ENCODE peak calls at places on chromosome 7, in four cellular contexts. B, N, F and M are unnamed samples.
A peak's percentile ranks its signal among the peaks of the same experiment; 100 is the strongest.

GRCh38 chr7:93515144-93515543 is 59.4 kb downstream of the CALCR start:
- DNase-seq in B (peak; percentile 19), N (no peak), F (peak; percentile 2), M (no peak)

GRCh38 chr7:150955519-150956394 is 22.4 kb downstream of the KCNH2 start:
- DNase-seq in B (no peak), N (no peak), F (no peak), M (no peak)

GRCh38 chr7:26191233-26191973 is 9.1 kb downstream of the HNRNPA2B1 start:
- DNase-seq in B (no peak), N (no peak), F (no peak), M (no peak)

GRCh38 chr7:29113384-29114102 is 32.8 kb downstream of the CPVL start:
- DNase-seq in B (peak; percentile 38), N (peak; percentile 25), F (peak; percentile 51), M (peak; percentile 16)

GRCh38 chr7:142813262-142813661 is 41.6 kb upstream of the EPHB6 start:
- DNase-seq in B (peak; percentile 88), N (no peak), F (peak; percentile 63), M (no peak)

GRCh38 chr7:140656548-140657515 is 15.9 kb upstream of the ADCK2 start:
- DNase-seq in B (peak; percentile 75), N (no peak), F (peak; percentile 80), M (peak; percentile 66)

GRCh38 chr7:140541513-140542192 is 62.3 kb upstream of the MKRN1 start:
- DNase-seq in B (peak; percentile 92), N (peak; percentile 21), F (peak; percentile 96), M (no peak)

GRCh38 chr7:103702454-103702853 is 256.4 kb upstream of the SLC26A5 start:
- DNase-seq in B (no peak), N (no peak), F (no peak), M (no peak)

GRCh38 chr7:44977956-44978355 is 859 bp downstream of the MYO1G start:
- DNase-seq in B (no peak), N (no peak), F (no peak), M (peak; percentile 52)

GRCh38 chr7:27899601-27900000 is 159.6 kb downstream of the TAX1BP1 start:
- DNase-seq in B (no peak), N (no peak), F (no peak), M (peak; percentile 61)

GRCh38 chr7:24882989-24883631 is 96.9 kb downstream of the OSBPL3 start:
- DNase-seq in B (peak; percentile 97), N (no peak), F (peak; percentile 84), M (peak; percentile 42)

GRCh38 chr7:107594961-107595737 is 15.1 kb downstream of the BCAP29 start:
- DNase-seq in B (peak; percentile 99), N (no peak), F (peak; percentile 94), M (no peak)

GRCh38 chr7:95434501-95435421 is at the start of gene PON2:
- DNase-seq in B (peak; percentile 85), N (peak; percentile 82), F (peak; percentile 92), M (peak; percentile 48)

GRCh38 chr7:36747969-36748574 is 23.8 kb upstream of the AOAH start:
- DNase-seq in B (no peak), N (no peak), F (peak; percentile 53), M (peak; percentile 67)

GRCh38 chr7:91398341-91398740 is 134.1 kb downstream of the FZD1 start:
- DNase-seq in B (no peak), N (no peak), F (no peak), M (no peak)

GRCh38 chr7:135380351-135380750 is 129.6 kb downstream of the CNOT4 start:
- DNase-seq in B (no peak), N (no peak), F (no peak), M (no peak)

GRCh38 chr7:70632400-70632799 is 499.5 kb upstream of the GALNT17 start:
- DNase-seq in B (no peak), N (no peak), F (no peak), M (no peak)

GRCh38 chr7:131880078-131880477 is 323.6 kb upstream of the PODXL start:
- DNase-seq in B (no peak), N (no peak), F (no peak), M (no peak)

GRCh38 chr7:10412426-10413019 is 561.1 kb upstream of the PHF14 start:
- DNase-seq in B (peak; percentile 52), N (peak; percentile 48), F (peak; percentile 45), M (peak; percentile 31)

GRCh38 chr7:140275069-140275961 is 98.5 kb upstream of the KDM7A start:
- DNase-seq in B (no peak), N (no peak), F (peak; percentile 70), M (no peak)

GRCh38 chr7:110718514-110719205 is 372.3 kb upstream of the LRRN3 start:
- DNase-seq in B (no peak), N (no peak), F (no peak), M (no peak)

GRCh38 chr7:149284850-149285580 is 23.0 kb downstream of the ZNF783 start:
- DNase-seq in B (peak; percentile 86), N (peak; percentile 92), F (peak; percentile 90), M (peak; percentile 98)

GRCh38 chr7:151057038-151057736 is 510 bp downstream of the CDK5 start:
- DNase-seq in B (no peak), N (no peak), F (no peak), M (no peak)

GRCh38 chr7:55086413-55087201 is 67.8 kb downstream of the EGFR start:
- DNase-seq in B (peak; percentile 90), N (no peak), F (peak; percentile 83), M (peak; percentile 26)

GRCh38 chr7:101173752-101174244 is 6.3 kb downstream of the NAT16 start:
- DNase-seq in B (peak; percentile 71), N (peak; percentile 32), F (peak; percentile 43), M (peak; percentile 82)

GRCh38 chr7:88635149-88635548 is 124.4 kb upstream of the ZNF804B start:
- DNase-seq in B (no peak), N (no peak), F (no peak), M (no peak)

GRCh38 chr7:139588632-139589031 is 65.1 kb downstream of the CLEC2L start:
- DNase-seq in B (peak; percentile 88), N (no peak), F (peak; percentile 94), M (no peak)

GRCh38 chr7:43511029-43511428 is 71.9 kb upstream of the STK17A start:
- DNase-seq in B (peak; percentile 13), N (peak; percentile 8), F (no peak), M (no peak)
- TF ChIP-seq CTCF in B (peak; percentile 18), N (peak; percentile 34), F (no peak), M (no peak)

DNA sequence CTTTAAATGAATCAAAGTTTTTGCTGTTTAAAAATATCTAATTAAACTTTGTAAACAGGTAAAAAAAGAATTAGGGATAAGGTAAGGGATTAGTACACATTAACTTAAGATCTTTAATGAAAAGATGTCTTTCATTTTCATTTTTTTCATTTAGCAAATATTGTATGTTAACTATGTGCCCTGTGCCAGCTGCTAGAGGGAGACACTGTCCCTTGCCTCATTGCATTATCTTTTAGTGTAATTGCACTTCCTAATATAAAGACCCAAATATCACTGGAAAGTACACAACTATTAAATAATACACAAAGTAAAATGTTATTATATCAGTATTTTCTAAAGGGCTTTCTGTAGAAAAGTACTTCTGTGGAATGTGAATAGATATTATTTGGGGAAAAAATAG is 102.7 kb downstream of the GPR37 start:
- DNase-seq in B (no peak), N (no peak), F (no peak), M (no peak)
- TF ChIP-seq CTCF in B (no peak), N (no peak), F (no peak), M (no peak)

DNA sequence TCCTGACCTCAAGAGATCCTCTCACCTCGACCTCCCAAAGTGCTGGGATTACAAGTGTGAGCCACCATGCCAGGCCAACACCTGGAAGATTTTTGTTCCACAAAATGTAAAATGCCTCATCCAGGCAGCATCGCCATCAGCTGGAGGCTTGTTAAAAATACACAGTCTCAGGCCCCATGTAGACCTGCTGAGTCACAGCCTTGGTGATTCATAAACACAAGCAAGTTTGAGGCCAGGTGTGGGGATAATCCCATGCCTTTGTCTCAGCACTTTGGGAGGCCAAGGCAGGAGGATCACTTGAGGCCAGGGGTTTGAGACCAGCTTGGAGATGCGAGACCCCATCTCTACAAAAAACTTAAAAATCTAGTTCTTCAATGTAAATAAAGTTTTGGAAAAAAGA is 49.1 kb upstream of the FOXK1 start:
- DNase-seq in B (peak; percentile 81), N (no peak), F (peak; percentile 21), M (peak; percentile 49)
- TF ChIP-seq CTCF in B (no peak), N (no peak), F (no peak), M (no peak)

DNA sequence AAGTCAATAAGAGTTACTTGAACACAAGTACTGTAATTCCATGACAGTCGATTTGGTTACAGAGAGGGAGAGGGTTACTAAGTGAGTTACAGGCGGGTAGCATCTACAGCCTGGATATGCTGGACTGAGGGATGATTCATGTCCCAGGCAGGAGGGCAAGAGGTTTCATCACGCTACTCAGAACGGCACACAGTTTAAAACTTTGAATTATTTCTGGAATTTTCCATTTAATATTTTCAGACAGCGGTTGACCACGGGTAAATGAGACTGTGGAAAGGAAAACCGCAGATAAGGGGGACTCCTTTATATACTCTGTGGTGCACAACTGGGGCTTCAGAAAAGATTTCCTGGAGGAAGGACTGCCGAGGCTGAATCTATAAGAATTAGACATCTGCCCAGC is 25.7 kb upstream of the LRRC4 start:
- DNase-seq in B (peak; percentile 86), N (no peak), F (peak; percentile 93), M (no peak)
- TF ChIP-seq CTCF in B (no peak), N (no peak), F (no peak), M (no peak)

GRCh38 chr7:5997210-5997808 is 11.5 kb downstream of the PMS2 start:
- DNase-seq in B (peak; percentile 82), N (peak; percentile 23), F (peak; percentile 79), M (peak; percentile 54)
- TF ChIP-seq CTCF in B (peak; percentile 62), N (no peak), F (peak; percentile 64), M (peak; percentile 63)

GRCh38 chr7:34158754-34159153 is 253.4 kb downstream of the BMPER start:
- DNase-seq in B (no peak), N (no peak), F (no peak), M (no peak)
- TF ChIP-seq CTCF in B (no peak), N (no peak), F (peak; percentile 10), M (no peak)

GRCh38 chr7:74203157-74203556 is 6.6 kb upstream of the LAT2 start:
- DNase-seq in B (peak; percentile 53), N (peak; percentile 38), F (peak; percentile 73), M (no peak)
- TF ChIP-seq CTCF in B (peak; percentile 61), N (peak; percentile 76), F (peak; percentile 61), M (peak; percentile 30)

DNA sequence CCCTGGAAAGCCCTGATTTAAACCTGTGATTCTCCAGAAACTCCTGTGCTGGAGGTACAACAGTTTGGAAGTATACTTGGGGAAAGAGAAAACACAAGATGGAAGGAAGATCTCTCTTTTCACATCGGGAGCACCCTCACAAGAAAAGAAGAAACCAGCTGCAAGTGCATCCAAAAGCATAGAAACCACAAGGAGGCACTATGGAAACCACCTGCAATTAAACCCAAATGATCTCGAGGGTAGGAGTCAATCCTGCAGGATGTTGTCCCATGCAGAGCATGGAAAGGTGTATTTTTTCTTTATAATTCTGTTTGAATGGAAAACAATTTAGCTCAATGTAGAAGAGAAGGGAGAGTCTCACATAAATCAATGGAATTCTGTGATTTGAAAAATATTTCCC is 210.5 kb downstream of the TWIST1 start:
- DNase-seq in B (peak; percentile 12), N (no peak), F (no peak), M (no peak)
- TF ChIP-seq CTCF in B (no peak), N (no peak), F (peak; percentile 5), M (no peak)